ENCODE peak calls at places on chromosomes 3 and 15, in eight cellular contexts. D, U, T, C, E, V, F and L are unnamed samples.
A peak's percentile ranks its signal among the peaks of the same experiment; 100 is the strongest.

GRCh38 chr3:39142067-39142466 is 11.3 kb downstream of the CSRNP1 start:
- DNase-seq in D (no peak), U (no peak), T (no peak), C (no peak), E (no peak), V (peak; percentile 66), F (no peak), L (no peak)

GRCh38 chr3:141476033-141476432 is 10.8 kb upstream of the RASA2 start:
- DNase-seq in D (no peak), U (no peak), T (no peak), C (no peak), E (no peak), V (no peak), F (no peak), L (no peak)

GRCh38 chr3:160478338-160478737 is 28.8 kb upstream of the TRIM59 start:
- DNase-seq in D (no peak), U (peak; percentile 16), T (no peak), C (no peak), E (peak; percentile 37), V (no peak), F (no peak), L (no peak)

GRCh38 chr3:50633233-50633795 is 16.4 kb downstream of the MAPKAPK3 start:
- DNase-seq in D (no peak), U (no peak), T (no peak), C (no peak), E (no peak), V (no peak), F (no peak), L (no peak)

GRCh38 chr3:193124861-193125260 is 116.2 kb upstream of the PLAAT1 start:
- DNase-seq in D (no peak), U (no peak), T (peak; percentile 22), C (no peak), E (no peak), V (no peak), F (no peak), L (no peak)

GRCh38 chr15:79932447-79932846 is 35.6 kb upstream of the MTHFS start:
- DNase-seq in D (no peak), U (no peak), T (no peak), C (no peak), E (no peak), V (no peak), F (no peak), L (no peak)

GRCh38 chr3:41330465-41330864 is 131.2 kb downstream of the CTNNB1 start:
- DNase-seq in D (no peak), U (no peak), T (no peak), C (no peak), E (peak; percentile 31), V (no peak), F (no peak), L (no peak)

GRCh38 chr3:119782435-119782834 is 534 bp downstream of the NR1I2 start:
- DNase-seq in D (no peak), U (no peak), T (no peak), C (no peak), E (no peak), V (no peak), F (no peak), L (no peak)

GRCh38 chr3:186021673-186022362 is 84.0 kb upstream of the TRA2B start:
- DNase-seq in D (peak; percentile 81), U (peak; percentile 85), T (no peak), C (peak; percentile 93), E (peak; percentile 93), V (no peak), F (no peak), L (peak; percentile 41)

GRCh38 chr3:31924628-31925270 is 56.3 kb downstream of the OSBPL10 start:
- DNase-seq in D (no peak), U (no peak), T (no peak), C (no peak), E (no peak), V (no peak), F (no peak), L (no peak)

GRCh38 chr15:57667171-57667924 is 39.2 kb upstream of the POLR2M start:
- DNase-seq in D (peak; percentile 18), U (peak; percentile 26), T (peak; percentile 23), C (peak; percentile 44), E (peak; percentile 93), V (no peak), F (no peak), L (peak; percentile 44)

GRCh38 chr3:16338999-16339398 is 74.0 kb downstream of the OXNAD1 start:
- DNase-seq in D (peak; percentile 50), U (peak; percentile 90), T (no peak), C (peak; percentile 72), E (peak; percentile 91), V (no peak), F (no peak), L (peak; percentile 2)

GRCh38 chr3:37580237-37580636 is 281.4 kb upstream of the CTDSPL start:
- DNase-seq in D (no peak), U (no peak), T (no peak), C (no peak), E (no peak), V (no peak), F (no peak), L (no peak)

GRCh38 chr3:72437666-72438065 is 410.6 kb downstream of the SHQ1 start:
- DNase-seq in D (no peak), U (no peak), T (no peak), C (no peak), E (no peak), V (no peak), F (no peak), L (no peak)

GRCh38 chr3:155138677-155139076 is 58.6 kb downstream of the MME start:
- DNase-seq in D (no peak), U (no peak), T (no peak), C (no peak), E (no peak), V (no peak), F (no peak), L (no peak)